ENCODE peak calls at places on chromosomes 11 and 22, in nine cellular contexts. N is heart left ventricle, C is A549, P is tibial artery, Y is neural progenitor cell, S is uterus, A is adrenal gland, I is H7, M is right atrium auricular region. D is an unnamed sample.

GRCh38 chr11:71488086-71488967 is 35.3 kb downstream of the NADSYN1 start:
- DNase-seq in N (no peak), C (peak), P (no peak), Y (no peak), S (no peak), A (peak), I (peak), M (no peak), D (no peak)

GRCh38 chr11:7527029-7527428 is 13.2 kb downstream of the PPFIBP2 start:
- DNase-seq in N (no peak), C (no peak), P (no peak), Y (no peak), S (no peak), A (no peak), I (no peak), M (no peak), D (no peak)

GRCh38 chr22:30167327-30167726 is 79.2 kb downstream of the LIF start:
- DNase-seq in N (no peak), C (no peak), P (no peak), Y (no peak), S (no peak), A (no peak), I (no peak), M (no peak), D (no peak)

GRCh38 chr11:40132881-40133280 is 1326.6 kb downstream of the LRRC4C start:
- DNase-seq in N (no peak), C (no peak), P (no peak), Y (no peak), S (no peak), A (no peak), I (no peak), M (no peak), D (no peak)

GRCh38 chr11:11717064-11717725 is 95.4 kb upstream of the GALNT18 start:
- DNase-seq in N (no peak), C (no peak), P (no peak), Y (no peak), S (no peak), A (no peak), I (no peak), M (no peak), D (no peak)

GRCh38 chr11:7348432-7349298 is 97.0 kb downstream of the SYT9 start:
- DNase-seq in N (no peak), C (no peak), P (no peak), Y (peak), S (no peak), A (no peak), I (peak), M (no peak), D (no peak)

GRCh38 chr11:120272303-120272702 is 32.4 kb downstream of the POU2F3 start:
- DNase-seq in N (no peak), C (no peak), P (no peak), Y (no peak), S (no peak), A (no peak), I (no peak), M (no peak), D (no peak)

GRCh38 chr22:44728761-44729261 is 23.6 kb upstream of the ARHGAP8 start:
- DNase-seq in N (no peak), C (no peak), P (no peak), Y (no peak), S (peak), A (no peak), I (no peak), M (peak), D (no peak)

GRCh38 chr11:134657631-134658030 is 245.6 kb upstream of the B3GAT1 start:
- DNase-seq in N (no peak), C (no peak), P (peak), Y (no peak), S (no peak), A (no peak), I (no peak), M (no peak), D (peak)

GRCh38 chr11:131690362-131690761 is 319.9 kb downstream of the NTM start:
- DNase-seq in N (no peak), C (no peak), P (no peak), Y (no peak), S (no peak), A (no peak), I (no peak), M (no peak), D (no peak)

GRCh38 chr11:65439331-65440181 is 17.0 kb downstream of the NEAT1 start:
- DNase-seq in N (no peak), C (peak), P (peak), Y (no peak), S (peak), A (peak), I (no peak), M (peak), D (no peak)

GRCh38 chr11:76152741-76153608 is 53.3 kb downstream of the WNT11 start:
- DNase-seq in N (peak), C (no peak), P (no peak), Y (peak), S (no peak), A (peak), I (peak), M (no peak), D (no peak)

GRCh38 chr22:32844251-32844650 is 42.7 kb downstream of the TIMP3 start:
- DNase-seq in N (no peak), C (no peak), P (no peak), Y (no peak), S (no peak), A (no peak), I (no peak), M (no peak), D (no peak)

GRCh38 chr11:126991596-126991995 is 9.0 kb downstream of the KIRREL3 start:
- DNase-seq in N (no peak), C (peak), P (no peak), Y (no peak), S (no peak), A (no peak), I (no peak), M (no peak), D (no peak)

GRCh38 chr22:33044059-33044458 is 14.1 kb downstream of the SYN3 start:
- DNase-seq in N (no peak), C (no peak), P (no peak), Y (no peak), S (no peak), A (no peak), I (no peak), M (no peak), D (no peak)

GRCh38 chr11:128890543-128891409 is at the start of gene KCNJ5:
- DNase-seq in N (peak), C (peak), P (no peak), Y (peak), S (no peak), A (peak), I (peak), M (no peak), D (no peak)

GRCh38 chr11:26028294-26028954 is 303.5 kb upstream of the ANO3 start:
- DNase-seq in N (no peak), C (peak), P (no peak), Y (no peak), S (no peak), A (no peak), I (no peak), M (no peak), D (no peak)

GRCh38 chr11:8241373-8242112 is 22.1 kb downstream of the LMO1 start:
- DNase-seq in N (no peak), C (no peak), P (no peak), Y (peak), S (no peak), A (no peak), I (no peak), M (no peak), D (no peak)

GRCh38 chr11:113593698-113594308 is 112.3 kb downstream of the TMPRSS5 start:
- DNase-seq in N (no peak), C (no peak), P (no peak), Y (no peak), S (no peak), A (no peak), I (no peak), M (no peak), D (no peak)

GRCh38 chr11:35558468-35558867 is 33.1 kb upstream of the PAMR1 start:
- DNase-seq in N (no peak), C (no peak), P (no peak), Y (no peak), S (no peak), A (no peak), I (no peak), M (no peak), D (no peak)

GRCh38 chr11:74627381-74627780 is 35.0 kb downstream of the POLD3 start:
- DNase-seq in N (no peak), C (no peak), P (no peak), Y (no peak), S (no peak), A (no peak), I (no peak), M (no peak), D (no peak)

GRCh38 chr22:32325811-32326237 is 31.8 kb upstream of the RFPL3 start:
- DNase-seq in N (no peak), C (no peak), P (peak), Y (no peak), S (no peak), A (no peak), I (peak), M (no peak), D (no peak)

GRCh38 chr11:94106699-94107098 is 21.9 kb upstream of the PANX1 start:
- DNase-seq in N (peak), C (no peak), P (no peak), Y (no peak), S (no peak), A (no peak), I (no peak), M (no peak), D (no peak)

GRCh38 chr11:100687630-100688395 is 725 bp downstream of the ARHGAP42 start:
- DNase-seq in N (peak), C (peak), P (peak), Y (peak), S (peak), A (peak), I (peak), M (peak), D (peak)

GRCh38 chr11:72221386-72221785 is 3.2 kb upstream of the INPPL1 start:
- DNase-seq in N (no peak), C (no peak), P (no peak), Y (no peak), S (no peak), A (no peak), I (no peak), M (peak), D (peak)

GRCh38 chr11:6474806-6475500 is 1.2 kb upstream of the TRIM3 start:
- DNase-seq in N (no peak), C (no peak), P (no peak), Y (no peak), S (no peak), A (no peak), I (peak), M (no peak), D (no peak)

GRCh38 chr11:69233761-69234136 is 60.2 kb upstream of the MYEOV start:
- DNase-seq in N (no peak), C (no peak), P (no peak), Y (no peak), S (no peak), A (no peak), I (no peak), M (no peak), D (no peak)

GRCh38 chr11:45272701-45273100 is 13.4 kb downstream of the SYT13 start:
- DNase-seq in N (no peak), C (peak), P (no peak), Y (no peak), S (no peak), A (no peak), I (no peak), M (no peak), D (no peak)

GRCh38 chr22:30861688-30862552 is 106.7 kb downstream of the MORC2 start:
- DNase-seq in N (no peak), C (no peak), P (peak), Y (no peak), S (no peak), A (no peak), I (peak), M (no peak), D (no peak)

GRCh38 chr11:12100886-12101285 is 9.5 kb upstream of the MICAL2 start:
- DNase-seq in N (no peak), C (no peak), P (peak), Y (no peak), S (no peak), A (no peak), I (no peak), M (no peak), D (peak)

GRCh38 chr11:61814242-61814957 is 2.4 kb downstream of the FADS1 start:
- DNase-seq in N (peak), C (peak), P (peak), Y (peak), S (peak), A (peak), I (peak), M (no peak), D (peak)

GRCh38 chr22:49812838-49813237 is 14.8 kb downstream of the BRD1 start:
- DNase-seq in N (no peak), C (no peak), P (no peak), Y (no peak), S (no peak), A (peak), I (no peak), M (no peak), D (no peak)

GRCh38 chr11:27520226-27520625 is 13.7 kb upstream of the LIN7C start:
- DNase-seq in N (no peak), C (no peak), P (no peak), Y (no peak), S (no peak), A (no peak), I (no peak), M (no peak), D (no peak)

GRCh38 chr11:1755344-1756023 is 5.1 kb upstream of the IFITM10 start:
- DNase-seq in N (peak), C (no peak), P (no peak), Y (no peak), S (no peak), A (peak), I (peak), M (no peak), D (no peak)

GRCh38 chr11:95716266-95716665 is 73.3 kb downstream of the FAM76B start:
- DNase-seq in N (no peak), C (no peak), P (no peak), Y (no peak), S (no peak), A (no peak), I (no peak), M (no peak), D (no peak)
- H3K4me3 ChIP-seq in N (no peak), C (no peak), P (no peak), Y (no peak), S (no peak), A (no peak), I (no peak), M (no peak), D (no peak)

DNA sequence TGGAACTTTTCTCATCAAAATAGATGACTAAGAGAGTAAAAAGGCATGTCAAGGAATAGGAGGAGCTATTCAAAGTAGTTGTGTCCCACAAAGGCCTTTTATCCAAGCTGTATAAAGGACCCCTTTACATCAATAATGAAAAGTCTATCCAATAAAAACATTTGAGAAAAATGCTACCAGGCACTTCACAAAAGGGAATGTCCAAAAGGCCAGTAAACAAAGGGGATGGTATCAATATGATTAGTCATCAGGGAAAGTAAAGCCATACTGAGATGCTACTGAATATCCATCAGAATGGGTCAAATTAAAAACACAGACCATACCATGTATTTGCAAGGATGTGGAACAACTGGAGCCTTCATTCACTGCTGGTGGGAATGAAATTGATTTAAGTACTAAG is 224.9 kb downstream of the NELL1 start:
- DNase-seq in N (no peak), C (no peak), P (no peak), Y (no peak), S (no peak), A (no peak), I (no peak), M (no peak), D (no peak)
- H3K4me3 ChIP-seq in N (no peak), C (no peak), P (no peak), Y (no peak), S (no peak), A (no peak), I (no peak), M (no peak), D (no peak)

GRCh38 chr11:110513521-110514450 is 84.0 kb downstream of the FDX1 start:
- DNase-seq in N (no peak), C (no peak), P (no peak), Y (no peak), S (no peak), A (no peak), I (no peak), M (no peak), D (no peak)
- H3K4me3 ChIP-seq in N (no peak), C (no peak), P (no peak), Y (no peak), S (no peak), A (no peak), I (no peak), M (no peak), D (no peak)

DNA sequence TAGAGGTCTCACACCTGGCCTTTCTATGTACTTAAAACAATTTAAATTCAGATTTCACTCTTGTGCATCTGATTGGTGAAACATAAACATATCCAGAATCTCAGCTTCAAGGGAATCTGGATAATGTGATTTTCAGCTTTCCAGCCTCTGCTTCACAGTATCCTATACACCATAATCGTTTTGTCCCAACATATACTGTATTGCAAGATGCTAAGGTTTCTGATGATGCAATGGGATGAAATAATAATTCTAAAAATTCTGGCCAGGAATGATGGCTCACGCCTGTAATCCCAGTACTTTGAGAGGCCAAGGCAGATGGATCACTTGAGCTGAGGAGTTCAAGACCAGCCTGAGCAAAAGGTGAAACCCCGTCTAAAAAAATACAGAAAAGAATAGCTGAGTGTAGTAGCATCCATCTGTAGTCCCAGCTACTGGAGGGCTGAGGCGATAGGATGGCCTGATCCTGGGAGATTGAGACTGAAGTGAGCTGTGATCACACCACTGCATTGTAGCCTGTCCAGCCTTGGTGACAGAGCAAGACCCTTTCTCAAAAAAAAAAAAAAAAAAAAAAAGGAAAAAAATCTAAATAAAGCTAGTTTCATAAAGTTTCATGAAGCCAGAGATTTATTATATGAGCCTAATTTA is 41.0 kb upstream of the CTSC start:
- DNase-seq in N (no peak), C (no peak), P (no peak), Y (no peak), S (no peak), A (no peak), I (no peak), M (no peak), D (no peak)
- H3K4me3 ChIP-seq in N (no peak), C (no peak), P (no peak), Y (no peak), S (no peak), A (no peak), I (no peak), M (no peak), D (no peak)

GRCh38 chr11:121929581-121929980 is 186.4 kb downstream of the BLID start:
- DNase-seq in N (peak), C (no peak), P (no peak), Y (peak), S (peak), A (peak), I (peak), M (no peak), D (no peak)
- H3K4me3 ChIP-seq in N (peak), C (no peak), P (peak), Y (peak), S (peak), A (no peak), I (peak), M (peak), D (no peak)

DNA sequence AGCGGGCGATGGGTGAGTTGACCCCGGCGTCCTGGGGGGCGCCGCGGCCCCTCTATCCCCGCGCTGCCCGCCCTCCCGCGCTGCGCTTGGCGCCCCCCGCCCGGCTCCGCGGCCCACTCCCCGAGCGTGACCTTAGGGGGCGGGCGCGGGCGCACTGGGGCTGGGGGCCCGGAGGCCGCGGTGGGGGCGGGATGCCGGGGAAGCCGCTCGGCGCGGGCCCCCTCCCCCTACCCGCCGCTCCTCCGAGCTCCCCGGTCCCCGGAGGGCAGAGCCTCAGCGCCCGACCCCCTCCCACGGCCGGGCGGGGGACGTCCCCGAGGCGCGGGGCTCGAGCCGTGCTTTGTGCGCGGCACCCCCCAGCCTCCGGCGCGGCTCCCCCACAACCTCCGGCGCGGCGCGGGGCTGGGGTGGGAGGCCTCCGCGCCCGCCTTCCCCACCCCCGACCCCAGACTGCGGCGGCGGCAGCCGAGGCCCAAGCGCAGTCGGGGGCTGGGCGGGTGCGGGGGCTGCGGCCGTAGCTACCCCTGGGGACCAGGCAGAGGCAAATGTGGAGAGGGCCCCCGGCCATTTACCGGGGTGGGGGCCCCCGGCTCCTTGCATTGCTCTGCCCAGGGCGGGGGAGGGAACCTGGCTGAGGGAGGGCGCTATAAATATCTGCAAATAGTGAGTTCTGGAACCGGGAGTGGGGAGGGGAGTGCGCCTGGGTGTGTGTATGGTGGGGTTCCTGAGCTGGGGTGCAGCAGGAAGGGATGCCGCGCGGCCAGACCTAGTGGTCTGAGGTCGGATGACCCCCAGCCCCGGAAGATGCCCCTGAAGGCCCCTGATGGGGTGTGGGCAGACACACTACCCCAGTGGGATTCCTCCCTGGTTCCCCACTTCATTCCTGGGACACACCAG is 982 bp downstream of the MGAT3 start:
- DNase-seq in N (peak), C (no peak), P (no peak), Y (peak), S (no peak), A (no peak), I (peak), M (no peak), D (no peak)
- H3K4me3 ChIP-seq in N (peak), C (peak), P (peak), Y (peak), S (peak), A (no peak), I (peak), M (peak), D (peak)

DNA sequence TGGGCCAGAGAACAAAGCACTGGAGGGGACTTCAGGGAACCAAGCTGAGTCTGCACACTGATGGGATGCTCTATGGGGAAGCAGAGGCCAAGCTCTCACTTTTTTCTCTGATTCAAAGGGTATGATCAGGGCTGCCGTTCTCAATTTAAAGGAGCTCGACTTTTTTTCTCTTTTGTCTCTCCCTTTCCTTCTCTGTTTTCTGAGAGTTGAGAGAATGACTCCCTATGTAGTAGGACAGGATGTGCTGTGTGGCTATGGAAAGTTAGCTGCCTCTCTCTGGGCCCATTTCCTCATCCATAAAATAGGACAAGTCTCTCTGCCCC is 7.9 kb downstream of the ADORA2A start:
- DNase-seq in N (no peak), C (no peak), P (no peak), Y (no peak), S (no peak), A (no peak), I (no peak), M (no peak), D (no peak)
- H3K4me3 ChIP-seq in N (no peak), C (no peak), P (no peak), Y (no peak), S (no peak), A (no peak), I (no peak), M (no peak), D (no peak)

GRCh38 chr11:15412054-15412453 is 297.3 kb downstream of the INSC start:
- DNase-seq in N (no peak), C (no peak), P (no peak), Y (no peak), S (no peak), A (no peak), I (no peak), M (no peak), D (no peak)
- H3K4me3 ChIP-seq in N (no peak), C (no peak), P (no peak), Y (no peak), S (no peak), A (no peak), I (no peak), M (no peak), D (no peak)

D was measured in lung.